ENCODE peak calls at places on chromosomes 5 and 9, in five cellular contexts. N is esophagus squamous epithelium, G is tibial artery, I is Panc1, S is ovary. U is an unnamed sample.

GRCh38 chr5:83927140-83927733 is 206.6 kb upstream of the HAPLN1 start:
- DNase-seq in S (peak), N (no peak), I (peak), G (peak), U (peak)

GRCh38 chr9:92242115-92242778 is 51.2 kb downstream of the IARS1 start:
- DNase-seq in G (no peak), S (peak), N (no peak), I (no peak), U (no peak)

GRCh38 chr9:129849901-129850300 is 14.6 kb downstream of the USP20 start:
- DNase-seq in I (no peak), G (no peak), S (no peak), N (no peak), U (no peak)

GRCh38 chr9:98191615-98192502 is 578 bp downstream of the CORO2A start:
- DNase-seq in G (no peak), I (no peak), N (no peak), S (no peak), U (no peak)

GRCh38 chr5:91266184-91266705 is 116.9 kb downstream of the ARRDC3 start:
- DNase-seq in N (no peak), S (no peak), G (no peak), I (peak), U (no peak)

GRCh38 chr5:139383275-139383992 is at the start of gene SLC23A1:
- DNase-seq in I (no peak), N (no peak), S (no peak), G (no peak), U (no peak)

GRCh38 chr5:131720714-131721113 is 76.1 kb downstream of the FNIP1 start:
- DNase-seq in G (no peak), S (no peak), N (no peak), I (no peak), U (no peak)

GRCh38 chr9:76591256-76591950 is 132.4 kb downstream of the GCNT1 start:
- DNase-seq in N (no peak), G (no peak), S (no peak), I (no peak), U (no peak)

GRCh38 chr9:132663851-132664250 is 5.9 kb downstream of the DDX31 start:
- DNase-seq in I (no peak), G (no peak), S (no peak), N (no peak), U (no peak)

GRCh38 chr9:132639322-132639721 is 30.5 kb downstream of the DDX31 start:
- DNase-seq in N (no peak), S (no peak), I (no peak), G (no peak), U (no peak)

GRCh38 chr5:98428806-98429205 is 344.7 kb upstream of the RGMB start:
- DNase-seq in G (no peak), I (no peak), N (no peak), S (peak), U (no peak)

GRCh38 chr9:104879555-104880318 is 48.2 kb downstream of the ABCA1 start:
- DNase-seq in I (no peak), N (no peak), S (no peak), G (no peak), U (no peak)

GRCh38 chr9:763692-764091 is 77.8 kb upstream of the DMRT1 start:
- DNase-seq in G (no peak), I (no peak), S (no peak), N (no peak), U (no peak)

GRCh38 chr9:86684148-86684547 is 263.2 kb downstream of the GAS1 start:
- DNase-seq in I (no peak), G (no peak), N (no peak), S (no peak), U (no peak)

GRCh38 chr5:79560774-79561524 is 47.0 kb upstream of the HOMER1 start:
- DNase-seq in S (no peak), I (no peak), N (no peak), G (no peak), U (no peak)

GRCh38 chr5:141040093-141040762 is 10.9 kb upstream of the PCDHB1 start:
- DNase-seq in G (no peak), N (no peak), I (peak), S (no peak), U (peak)

GRCh38 chr5:141560725-141561483 is 57.9 kb downstream of the DIAPH1 start:
- DNase-seq in S (peak), I (no peak), N (peak), G (peak), U (peak)

GRCh38 chr9:120985759-120986353 is 59.3 kb upstream of the TRAF1 start:
- DNase-seq in I (peak), N (no peak), G (no peak), S (no peak), U (no peak)

GRCh38 chr5:23977996-23978395 is 470.6 kb downstream of the PRDM9 start:
- DNase-seq in N (no peak), G (no peak), I (no peak), S (no peak), U (no peak)

GRCh38 chr9:9299134-9299533 is 1313.7 kb downstream of the PTPRD start:
- DNase-seq in S (no peak), N (no peak), G (no peak), I (no peak), U (no peak)

GRCh38 chr9:137550958-137551655 is 572 bp upstream of the MRPL41 start:
- DNase-seq in G (peak), I (no peak), S (no peak), N (no peak), U (no peak)

GRCh38 chr5:50800410-50800809 is 134.0 kb downstream of the PARP8 start:
- DNase-seq in G (no peak), I (no peak), S (no peak), N (no peak), U (no peak)

GRCh38 chr5:179679014-179679674 is 1.7 kb downstream of the CBY3 start:
- DNase-seq in S (peak), I (no peak), G (peak), N (peak), U (peak)

GRCh38 chr9:92764988-92765936 is 629 bp upstream of the BICD2 start:
- DNase-seq in G (peak), S (peak), I (peak), N (peak), U (peak)

GRCh38 chr9:14346826-14347407 is 33.0 kb upstream of the NFIB start:
- DNase-seq in I (no peak), S (peak), G (peak), N (no peak), U (no peak)

GRCh38 chr9:123053711-123054110 is 20.2 kb downstream of the GPR21 start:
- DNase-seq in I (no peak), N (no peak), S (no peak), G (no peak), U (no peak)
- H3K27ac ChIP-seq in I (no peak), N (no peak), S (no peak), G (peak), U (peak)

GRCh38 chr5:133952729-133953567 is 15.5 kb downstream of the C5orf15 start:
- DNase-seq in N (no peak), S (peak), G (peak), I (no peak), U (no peak)
- H3K4me3 ChIP-seq in N (no peak), S (no peak), G (no peak), I (no peak), U (no peak)

GRCh38 chr9:35142037-35142436 is 19.8 kb upstream of the UNC13B start:
- DNase-seq in S (no peak), G (no peak), I (no peak), N (no peak), U (no peak)
- TF ChIP-seq CTCF in S (no peak), G (no peak), I (no peak), N (no peak), U (no peak)

DNA sequence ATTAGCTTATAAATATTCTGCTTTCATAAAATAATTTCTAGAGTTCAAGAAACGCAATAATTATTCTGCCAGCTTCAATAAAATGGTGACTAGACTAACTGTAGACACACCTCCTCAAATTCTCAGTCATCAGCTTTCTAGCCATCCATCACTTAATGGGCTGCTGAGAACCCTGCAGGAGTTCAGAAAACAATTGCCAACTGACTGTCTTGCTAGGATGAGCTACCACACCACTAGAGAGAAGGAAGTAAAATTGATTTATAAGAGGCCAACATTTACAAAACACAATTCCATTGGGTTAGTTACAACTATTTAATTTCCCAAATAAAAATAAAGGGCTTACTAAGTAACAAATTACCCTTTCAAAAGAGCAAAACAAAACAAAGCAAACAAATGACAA is 126.5 kb upstream of the PAPPA start:
- DNase-seq in I (no peak), S (no peak), N (no peak), G (no peak), U (no peak)
- H3K27ac ChIP-seq in I (no peak), S (no peak), N (no peak), G (no peak), U (no peak)

DNA sequence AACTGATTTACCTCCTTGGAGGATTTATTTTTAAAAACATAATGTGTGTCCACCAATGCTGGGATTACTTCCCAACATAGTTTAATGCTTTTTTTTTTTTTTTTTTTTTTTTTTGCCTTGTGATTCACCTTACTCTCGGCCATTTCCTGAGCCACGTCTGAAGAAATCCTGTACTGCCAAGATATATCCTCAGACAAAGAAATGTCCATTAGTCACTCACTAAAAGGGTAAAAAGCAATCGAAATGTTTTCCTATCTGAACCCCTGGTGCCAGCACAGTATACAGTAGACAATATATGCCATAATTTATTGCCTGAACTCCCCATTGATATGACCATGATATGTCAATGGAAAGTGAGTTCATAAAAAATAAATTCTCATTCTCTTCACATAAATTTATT is 344.1 kb downstream of the BNC2 start:
- DNase-seq in I (no peak), N (no peak), S (no peak), G (no peak), U (no peak)
- H3K4me3 ChIP-seq in I (no peak), N (no peak), S (no peak), G (no peak), U (no peak)

DNA sequence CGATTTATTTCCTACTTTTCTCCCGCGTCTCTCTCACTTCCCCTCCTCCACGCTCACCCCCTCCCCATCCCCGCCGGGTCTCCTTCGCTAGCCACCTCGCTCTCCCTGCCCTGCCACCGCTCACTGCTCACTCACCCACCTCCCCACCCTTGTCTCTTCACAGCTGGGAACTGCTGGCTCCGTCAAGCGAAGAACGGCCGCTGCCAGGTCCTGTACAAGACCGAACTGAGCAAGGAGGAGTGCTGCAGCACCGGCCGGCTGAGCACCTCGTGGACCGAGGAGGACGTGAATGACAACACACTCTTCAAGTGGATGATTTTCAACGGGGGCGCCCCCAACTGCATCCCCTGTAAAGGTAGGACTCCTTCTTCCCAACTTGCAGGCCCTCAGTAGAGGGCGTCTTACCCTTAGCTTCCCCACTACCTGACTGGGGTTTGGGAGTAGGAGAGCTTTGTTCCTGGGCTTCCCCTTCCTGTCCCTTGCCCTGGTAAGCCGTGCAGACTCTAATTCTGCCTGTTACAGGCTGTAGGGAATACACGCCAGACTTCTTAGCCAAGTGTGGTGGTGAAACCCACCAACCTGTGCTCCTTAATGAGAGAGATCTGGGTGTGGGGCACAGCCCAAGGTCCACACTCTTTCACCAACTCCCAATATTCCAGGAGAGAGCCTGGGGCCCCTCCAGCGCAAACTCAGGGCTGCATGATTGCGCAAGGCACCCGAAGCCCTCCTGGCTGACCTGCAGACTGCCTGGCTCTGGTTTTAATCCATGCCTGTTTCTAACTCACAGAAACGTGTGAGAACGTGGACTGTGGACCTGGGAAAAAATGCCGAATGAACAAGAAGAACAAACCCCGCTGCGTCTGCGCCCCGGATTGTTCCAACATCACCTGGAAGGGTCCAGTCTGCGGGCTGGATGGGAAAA is 2.5 kb downstream of the FST start:
- DNase-seq in S (peak), I (no peak), G (peak), N (no peak), U (no peak)
- TF ChIP-seq CTCF in S (no peak), I (peak), G (no peak), N (peak), U (no peak)

DNA sequence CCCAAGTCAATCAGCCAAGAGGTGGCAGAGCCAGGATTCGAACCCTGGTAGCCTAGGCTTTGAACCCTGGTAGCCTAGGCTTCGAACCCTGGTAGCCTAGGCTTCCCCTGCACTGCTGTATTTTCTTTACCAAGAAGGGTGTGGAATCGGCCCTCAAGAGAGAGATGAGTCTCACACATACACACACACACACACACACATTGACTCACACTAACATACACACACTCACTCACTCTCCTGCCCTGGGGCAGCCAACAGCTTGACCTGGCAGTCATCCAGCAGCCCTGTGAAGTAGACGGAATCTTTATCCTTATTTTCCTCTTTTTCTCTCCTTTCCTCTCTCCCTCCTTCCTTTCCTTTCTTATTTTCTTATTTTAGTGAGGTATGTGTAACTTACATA is 55.4 kb upstream of the RPL26L1 start:
- DNase-seq in S (peak), I (no peak), G (no peak), N (no peak), U (no peak)
- H3K27ac ChIP-seq in S (peak), I (peak), G (peak), N (peak), U (peak)

GRCh38 chr5:56343988-56344387 is 110.9 kb upstream of the ANKRD55 start:
- DNase-seq in I (no peak), S (no peak), G (no peak), N (no peak), U (no peak)
- H3K4me3 ChIP-seq in I (no peak), S (no peak), G (no peak), N (no peak), U (no peak)

DNA sequence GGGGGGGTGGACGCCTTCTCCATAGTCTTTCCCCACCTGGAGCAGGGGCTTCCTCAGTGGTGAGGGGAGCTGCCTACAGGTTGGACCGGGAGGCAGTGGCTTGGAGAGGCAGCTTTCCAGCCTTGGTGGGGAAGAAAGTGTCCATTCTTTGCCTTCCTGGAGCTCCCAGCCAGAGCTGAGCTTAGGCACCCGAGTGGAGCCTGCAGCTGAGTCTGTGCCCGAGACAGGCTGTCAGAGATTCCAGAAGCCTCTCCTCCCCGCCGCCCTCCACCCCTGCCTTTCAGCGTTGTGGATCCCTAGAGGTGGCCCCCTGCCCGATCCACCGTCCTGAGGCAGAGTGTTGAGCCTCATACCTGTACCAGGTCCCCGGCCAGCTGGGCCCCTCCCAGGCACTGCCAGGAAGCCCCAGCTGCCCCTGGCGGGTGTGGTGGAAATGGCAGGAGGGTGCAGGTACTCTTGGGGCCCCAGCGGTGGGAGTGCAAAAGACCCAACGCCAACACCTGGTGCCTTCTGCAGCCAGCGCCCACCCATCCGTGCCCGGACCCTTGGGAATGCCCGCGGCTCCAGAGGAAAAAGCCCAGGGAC is 112.0 kb downstream of the RXRA start:
- DNase-seq in N (no peak), G (no peak), S (peak), I (no peak), U (no peak)
- TF ChIP-seq CTCF in N (peak), G (no peak), S (no peak), I (no peak), U (no peak)

U was measured in dorsolateral prefrontal cortex.